ENCODE peak calls at places on chromosomes 3 and 15, in five cellular contexts. W is NT2/D1, V is H1, U is HepG2, K is GM12878. B is an unnamed sample.

GRCh38 chr3:72888546-72889309 is 882 bp downstream of the GXYLT2 start:
- DNase-seq in U (peak), V (peak), W (peak), K (no peak), B (no peak)

GRCh38 chr3:25035511-25035910 is 392.6 kb upstream of the RARB start:
- DNase-seq in W (no peak), V (no peak), K (no peak), U (no peak), B (no peak)

GRCh38 chr3:142888484-142889262 is at the start of gene PCOLCE2:
- DNase-seq in K (no peak), U (no peak), W (peak), V (no peak), B (peak)

GRCh38 chr15:54014067-54014466 is 35.8 kb downstream of the UNC13C start:
- DNase-seq in W (no peak), U (no peak), K (no peak), V (no peak), B (no peak)

GRCh38 chr3:60434323-60434722 is 816.9 kb downstream of the FHIT start:
- DNase-seq in U (no peak), V (no peak), W (no peak), K (no peak), B (no peak)

GRCh38 chr3:132405609-132406299 is 11.5 kb upstream of the DNAJC13 start:
- DNase-seq in V (no peak), U (no peak), W (no peak), K (no peak), B (no peak)

GRCh38 chr15:82045892-82046667 is at the start of gene MEX3B:
- DNase-seq in V (peak), U (peak), K (peak), W (peak), B (peak)

GRCh38 chr3:124620600-124621063 is 109.6 kb upstream of the UMPS start:
- DNase-seq in V (no peak), W (peak), U (peak), K (peak), B (no peak)

GRCh38 chr3:150145659-150146058 is 175.0 kb upstream of the PFN2 start:
- DNase-seq in K (no peak), W (no peak), V (no peak), U (no peak), B (no peak)

GRCh38 chr15:43187544-43188155 is 2.4 kb downstream of the CCNDBP1 start:
- DNase-seq in V (no peak), K (no peak), W (no peak), U (peak), B (no peak)

GRCh38 chr3:105906834-105907233 is 38.0 kb upstream of the CBLB start:
- DNase-seq in K (no peak), U (no peak), W (no peak), V (no peak), B (no peak)

GRCh38 chr3:46926871-46927717 is 49.5 kb downstream of the CCDC12 start:
- DNase-seq in W (no peak), K (peak), V (no peak), U (no peak), B (no peak)

GRCh38 chr3:146334151-146334550 is 83.2 kb upstream of the PLSCR4 start:
- DNase-seq in U (no peak), K (no peak), W (no peak), V (no peak), B (no peak)

DNA sequence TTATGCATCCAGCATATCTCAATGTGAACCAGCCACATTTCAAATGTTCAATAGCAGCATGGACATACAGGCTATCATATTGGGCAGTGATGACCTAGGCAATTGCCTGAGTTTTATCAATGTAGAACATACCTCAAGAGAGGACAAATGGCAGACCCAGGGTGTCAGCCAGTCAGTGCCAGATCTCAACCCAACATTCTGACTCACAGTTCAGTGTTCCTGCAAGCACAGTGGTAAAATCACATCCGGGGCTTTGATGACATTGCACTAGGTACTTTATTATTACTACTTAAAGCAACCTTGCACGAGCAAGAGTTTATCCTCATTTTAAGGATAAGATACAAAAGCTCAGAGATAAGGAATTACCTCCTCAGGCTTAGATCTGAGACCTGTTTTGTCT is 59.9 kb downstream of the SLC12A1 start:
- DNase-seq in V (no peak), U (no peak), K (no peak), W (no peak), B (no peak)
- TF ChIP-seq SUZ12 in V (no peak), U (no peak), K (no peak), W (no peak), B (no peak)

GRCh38 chr15:34757262-34757661 is 2.5 kb upstream of the GJD2 start:
- DNase-seq in W (no peak), U (no peak), K (no peak), V (no peak), B (no peak)
- TF ChIP-seq SUZ12 in W (no peak), U (no peak), K (no peak), V (no peak), B (no peak)

GRCh38 chr3:64387688-64388087 is 162.4 kb upstream of the PRICKLE2 start:
- DNase-seq in U (no peak), K (no peak), V (no peak), W (no peak), B (no peak)

GRCh38 chr3:64395490-64395889 is 170.2 kb upstream of the PRICKLE2 start:
- DNase-seq in W (no peak), U (no peak), K (no peak), V (no peak), B (no peak)

GRCh38 chr3:64393193-64393592 is 167.9 kb upstream of the PRICKLE2 start:
- DNase-seq in K (no peak), W (no peak), U (no peak), V (no peak), B (no peak)

GRCh38 chr3:64388886-64389285 is 163.6 kb upstream of the PRICKLE2 start:
- DNase-seq in W (no peak), V (no peak), U (no peak), K (no peak), B (no peak)

GRCh38 chr3:64392001-64392400 is 166.7 kb upstream of the PRICKLE2 start:
- DNase-seq in V (no peak), U (no peak), K (no peak), W (no peak), B (no peak)
- TF ChIP-seq SUZ12 in V (no peak), U (no peak), K (no peak), W (no peak), B (no peak)

GRCh38 chr3:126620743-126621142 is 34.2 kb downstream of the TXNRD3 start:
- DNase-seq in K (no peak), U (no peak), V (no peak), W (no peak), B (no peak)

GRCh38 chr3:126621171-126621570 is 33.8 kb downstream of the TXNRD3 start:
- DNase-seq in U (no peak), W (no peak), K (no peak), V (no peak), B (no peak)

GRCh38 chr3:126622694-126623093 is 32.2 kb downstream of the TXNRD3 start:
- DNase-seq in U (no peak), K (no peak), V (no peak), W (no peak), B (no peak)

GRCh38 chr3:126618760-126619159 is 36.2 kb downstream of the TXNRD3 start:
- DNase-seq in K (no peak), W (no peak), V (no peak), U (no peak), B (no peak)

GRCh38 chr3:126621627-126622345 is 33.1 kb downstream of the TXNRD3 start:
- DNase-seq in U (no peak), K (no peak), V (no peak), W (no peak), B (no peak)
- TF ChIP-seq SUZ12 in U (no peak), K (no peak), V (no peak), W (no peak), B (no peak)

GRCh38 chr15:34266751-34267150 is 41.9 kb downstream of the EMC4 start:
- DNase-seq in K (no peak), W (no peak), V (no peak), U (no peak), B (no peak)
- TF ChIP-seq SUZ12 in K (no peak), W (no peak), V (no peak), U (no peak), B (no peak)

DNA sequence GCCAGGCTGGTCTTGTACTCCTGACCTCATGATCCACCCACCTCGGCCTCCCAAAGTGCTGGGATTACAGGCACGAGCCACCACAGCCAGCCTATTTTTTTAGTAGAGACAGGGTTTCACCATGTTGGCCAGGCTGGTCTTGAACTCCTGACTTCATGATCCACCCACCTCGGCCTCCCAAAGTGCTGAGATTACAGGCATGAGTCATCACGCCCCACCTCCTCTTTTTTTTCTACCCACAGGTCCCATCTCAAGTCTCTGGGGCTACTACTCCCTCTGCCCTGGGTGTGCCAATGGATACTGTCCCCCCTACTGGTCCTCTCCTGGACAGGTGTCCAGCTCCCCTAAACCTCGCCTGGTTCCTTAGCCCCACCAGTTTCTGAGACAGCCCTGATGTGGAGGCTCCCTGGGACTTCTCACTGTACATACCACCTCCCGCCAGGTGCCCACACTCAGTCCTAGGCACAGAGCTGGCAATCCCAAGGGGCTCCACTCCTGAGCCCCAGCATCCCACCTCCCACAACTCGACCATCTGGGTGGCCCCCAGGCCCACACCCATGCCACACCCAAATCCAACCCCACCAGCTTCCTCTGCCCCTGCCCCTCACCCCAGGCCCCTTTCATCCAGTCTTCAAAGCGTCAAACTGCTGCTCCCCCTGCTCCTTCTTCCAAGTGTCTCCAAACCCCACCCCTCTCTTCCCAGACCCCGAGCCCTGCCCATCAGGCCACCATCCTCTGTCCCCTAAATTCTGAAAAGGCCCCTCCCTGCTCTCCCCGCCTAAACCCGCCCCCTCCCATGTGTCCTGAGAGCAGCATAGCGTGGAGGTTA is 13.1 kb upstream of the CYP11A1 start:
- DNase-seq in U (no peak), K (no peak), V (no peak), W (no peak), B (no peak)
- TF ChIP-seq SUZ12 in U (no peak), K (no peak), V (no peak), W (no peak), B (no peak)

GRCh38 chr3:52886049-52886730 is 11.2 kb downstream of the STIMATE start:
- DNase-seq in U (no peak), V (no peak), K (no peak), W (no peak), B (no peak)
- TF ChIP-seq SUZ12 in U (no peak), V (no peak), K (no peak), W (no peak), B (no peak)

GRCh38 chr3:110814170-110815007 is 257.2 kb upstream of the NECTIN3 start:
- DNase-seq in U (no peak), K (peak), W (no peak), V (no peak), B (no peak)

GRCh38 chr3:110813541-110813940 is 258.1 kb upstream of the NECTIN3 start:
- DNase-seq in W (no peak), V (no peak), U (no peak), K (no peak), B (no peak)

GRCh38 chr3:110815008-110815583 is 256.5 kb upstream of the NECTIN3 start:
- DNase-seq in W (no peak), U (no peak), V (no peak), K (no peak), B (peak)

GRCh38 chr3:110811050-110811449 is 260.6 kb upstream of the NECTIN3 start:
- DNase-seq in V (no peak), W (no peak), U (peak), K (no peak), B (no peak)

DNA sequence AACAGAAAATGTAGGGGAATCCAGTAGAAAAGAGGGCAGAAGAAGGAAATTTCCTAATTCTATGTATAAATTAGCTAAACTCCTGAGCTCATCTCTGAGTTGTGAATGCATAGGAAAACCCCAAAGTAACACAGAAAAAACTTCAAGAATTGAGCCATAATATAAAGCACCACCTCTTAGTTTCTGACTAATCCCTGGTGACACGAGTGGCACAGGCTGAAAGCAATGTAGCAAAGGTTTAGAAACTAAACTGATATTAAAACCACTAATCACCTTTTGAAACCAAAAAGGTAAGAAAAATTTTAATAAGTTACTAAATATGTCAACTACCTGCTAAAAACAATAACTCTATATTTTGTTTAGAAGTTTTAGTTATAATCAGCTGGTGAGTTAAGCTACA is 255.6 kb upstream of the NECTIN3 start:
- DNase-seq in K (no peak), V (no peak), U (no peak), W (no peak), B (no peak)
- TF ChIP-seq SUZ12 in K (no peak), V (no peak), U (no peak), W (no peak), B (no peak)